ENCODE peak calls at places on chromosomes 3 and 15, in five cellular contexts. One of them, this sample, is unnamed.
A peak's percentile ranks its signal among the peaks of the same experiment; 100 is the strongest.

GRCh38 chr15:67049351-67050044 is 15.9 kb upstream of the SMAD3 start:
- DNase-seq in activated CD8-positive, alpha-beta memory T cell treated with anti-CD3 and anti-CD28 coated beads, Interleukin-2, amount 50 U/mL, for 48 hours: no peak
- DNase-seq in stimulated activated CD4-positive, alpha-beta T cell treated with anti-CD3 and anti-CD28 coated beads, Interleukin-4, amount 100 ng/mL, for 4 hours: no peak
- DNase-seq in glutamatergic neuron: no peak
- DNase-seq in AG04450: no peak
- DNase-seq in this sample: no peak

GRCh38 chr3:49349617-49350114 is 8.5 kb downstream of the GPX1 start:
- DNase-seq in activated CD8-positive, alpha-beta memory T cell treated with anti-CD3 and anti-CD28 coated beads, Interleukin-2, amount 50 U/mL, for 48 hours: no peak
- DNase-seq in stimulated activated CD4-positive, alpha-beta T cell treated with anti-CD3 and anti-CD28 coated beads, Interleukin-4, amount 100 ng/mL, for 4 hours: no peak
- DNase-seq in glutamatergic neuron: no peak
- DNase-seq in AG04450: no peak
- DNase-seq in this sample: no peak

GRCh38 chr3:102483556-102483955 is 48.7 kb downstream of the ZPLD1 start:
- DNase-seq in activated CD8-positive, alpha-beta memory T cell treated with anti-CD3 and anti-CD28 coated beads, Interleukin-2, amount 50 U/mL, for 48 hours: no peak
- DNase-seq in stimulated activated CD4-positive, alpha-beta T cell treated with anti-CD3 and anti-CD28 coated beads, Interleukin-4, amount 100 ng/mL, for 4 hours: no peak
- DNase-seq in glutamatergic neuron: no peak
- DNase-seq in AG04450: no peak
- DNase-seq in this sample: no peak

GRCh38 chr15:84734794-84735479 is 13.5 kb upstream of the ZNF592 start:
- DNase-seq in activated CD8-positive, alpha-beta memory T cell treated with anti-CD3 and anti-CD28 coated beads, Interleukin-2, amount 50 U/mL, for 48 hours: peak; percentile 77
- DNase-seq in stimulated activated CD4-positive, alpha-beta T cell treated with anti-CD3 and anti-CD28 coated beads, Interleukin-4, amount 100 ng/mL, for 4 hours: peak; percentile 79
- DNase-seq in glutamatergic neuron: no peak
- DNase-seq in AG04450: no peak
- DNase-seq in this sample: no peak

GRCh38 chr15:62592920-62593319 is 427.8 kb upstream of the C2CD4B start:
- DNase-seq in activated CD8-positive, alpha-beta memory T cell treated with anti-CD3 and anti-CD28 coated beads, Interleukin-2, amount 50 U/mL, for 48 hours: no peak
- DNase-seq in stimulated activated CD4-positive, alpha-beta T cell treated with anti-CD3 and anti-CD28 coated beads, Interleukin-4, amount 100 ng/mL, for 4 hours: no peak
- DNase-seq in glutamatergic neuron: no peak
- DNase-seq in AG04450: no peak
- DNase-seq in this sample: no peak

GRCh38 chr3:151859125-151859741 is 14.2 kb upstream of the SUCNR1 start:
- DNase-seq in activated CD8-positive, alpha-beta memory T cell treated with anti-CD3 and anti-CD28 coated beads, Interleukin-2, amount 50 U/mL, for 48 hours: no peak
- DNase-seq in stimulated activated CD4-positive, alpha-beta T cell treated with anti-CD3 and anti-CD28 coated beads, Interleukin-4, amount 100 ng/mL, for 4 hours: no peak
- DNase-seq in glutamatergic neuron: no peak
- DNase-seq in AG04450: no peak
- DNase-seq in this sample: no peak

GRCh38 chr3:72405943-72406585 is 442.2 kb downstream of the SHQ1 start:
- DNase-seq in activated CD8-positive, alpha-beta memory T cell treated with anti-CD3 and anti-CD28 coated beads, Interleukin-2, amount 50 U/mL, for 48 hours: no peak
- DNase-seq in stimulated activated CD4-positive, alpha-beta T cell treated with anti-CD3 and anti-CD28 coated beads, Interleukin-4, amount 100 ng/mL, for 4 hours: no peak
- DNase-seq in glutamatergic neuron: no peak
- DNase-seq in AG04450: no peak
- DNase-seq in this sample: no peak

GRCh38 chr3:43366880-43367279 is 80.5 kb downstream of the SNRK start:
- DNase-seq in activated CD8-positive, alpha-beta memory T cell treated with anti-CD3 and anti-CD28 coated beads, Interleukin-2, amount 50 U/mL, for 48 hours: no peak
- DNase-seq in stimulated activated CD4-positive, alpha-beta T cell treated with anti-CD3 and anti-CD28 coated beads, Interleukin-4, amount 100 ng/mL, for 4 hours: no peak
- DNase-seq in glutamatergic neuron: no peak
- DNase-seq in AG04450: no peak
- DNase-seq in this sample: no peak

GRCh38 chr15:28013480-28013879 is 85.6 kb downstream of the OCA2 start:
- DNase-seq in activated CD8-positive, alpha-beta memory T cell treated with anti-CD3 and anti-CD28 coated beads, Interleukin-2, amount 50 U/mL, for 48 hours: no peak
- DNase-seq in stimulated activated CD4-positive, alpha-beta T cell treated with anti-CD3 and anti-CD28 coated beads, Interleukin-4, amount 100 ng/mL, for 4 hours: no peak
- DNase-seq in glutamatergic neuron: no peak
- DNase-seq in AG04450: no peak
- DNase-seq in this sample: no peak

GRCh38 chr3:110494728-110495127 is 576.9 kb upstream of the NECTIN3 start:
- DNase-seq in activated CD8-positive, alpha-beta memory T cell treated with anti-CD3 and anti-CD28 coated beads, Interleukin-2, amount 50 U/mL, for 48 hours: no peak
- DNase-seq in stimulated activated CD4-positive, alpha-beta T cell treated with anti-CD3 and anti-CD28 coated beads, Interleukin-4, amount 100 ng/mL, for 4 hours: no peak
- DNase-seq in glutamatergic neuron: no peak
- DNase-seq in AG04450: no peak
- DNase-seq in this sample: no peak

GRCh38 chr3:62667714-62668113 is 207.5 kb downstream of the CADPS start:
- DNase-seq in activated CD8-positive, alpha-beta memory T cell treated with anti-CD3 and anti-CD28 coated beads, Interleukin-2, amount 50 U/mL, for 48 hours: no peak
- DNase-seq in stimulated activated CD4-positive, alpha-beta T cell treated with anti-CD3 and anti-CD28 coated beads, Interleukin-4, amount 100 ng/mL, for 4 hours: no peak
- DNase-seq in glutamatergic neuron: no peak
- DNase-seq in AG04450: no peak
- DNase-seq in this sample: no peak

GRCh38 chr3:112773864-112774263 is 72.8 kb downstream of the CD200R1L start:
- DNase-seq in activated CD8-positive, alpha-beta memory T cell treated with anti-CD3 and anti-CD28 coated beads, Interleukin-2, amount 50 U/mL, for 48 hours: no peak
- DNase-seq in stimulated activated CD4-positive, alpha-beta T cell treated with anti-CD3 and anti-CD28 coated beads, Interleukin-4, amount 100 ng/mL, for 4 hours: no peak
- DNase-seq in glutamatergic neuron: no peak
- DNase-seq in AG04450: no peak
- DNase-seq in this sample: no peak

GRCh38 chr3:152688313-152688712 is 146.6 kb upstream of the P2RY1 start:
- DNase-seq in activated CD8-positive, alpha-beta memory T cell treated with anti-CD3 and anti-CD28 coated beads, Interleukin-2, amount 50 U/mL, for 48 hours: no peak
- DNase-seq in stimulated activated CD4-positive, alpha-beta T cell treated with anti-CD3 and anti-CD28 coated beads, Interleukin-4, amount 100 ng/mL, for 4 hours: no peak
- DNase-seq in glutamatergic neuron: no peak
- DNase-seq in AG04450: no peak
- DNase-seq in this sample: no peak

GRCh38 chr15:38707802-38708671 is 143.4 kb upstream of the RASGRP1 start:
- DNase-seq in activated CD8-positive, alpha-beta memory T cell treated with anti-CD3 and anti-CD28 coated beads, Interleukin-2, amount 50 U/mL, for 48 hours: no peak
- DNase-seq in stimulated activated CD4-positive, alpha-beta T cell treated with anti-CD3 and anti-CD28 coated beads, Interleukin-4, amount 100 ng/mL, for 4 hours: peak; percentile 28
- DNase-seq in glutamatergic neuron: peak; percentile 28
- DNase-seq in AG04450: no peak
- DNase-seq in this sample: no peak

GRCh38 chr3:119161240-119161639 is 12.2 kb upstream of the UPK1B start:
- DNase-seq in activated CD8-positive, alpha-beta memory T cell treated with anti-CD3 and anti-CD28 coated beads, Interleukin-2, amount 50 U/mL, for 48 hours: no peak
- DNase-seq in stimulated activated CD4-positive, alpha-beta T cell treated with anti-CD3 and anti-CD28 coated beads, Interleukin-4, amount 100 ng/mL, for 4 hours: no peak
- DNase-seq in glutamatergic neuron: no peak
- DNase-seq in AG04450: no peak
- DNase-seq in this sample: no peak

GRCh38 chr15:99438691-99439523 is 126.9 kb upstream of the MEF2A start:
- DNase-seq in activated CD8-positive, alpha-beta memory T cell treated with anti-CD3 and anti-CD28 coated beads, Interleukin-2, amount 50 U/mL, for 48 hours: peak; percentile 58
- DNase-seq in stimulated activated CD4-positive, alpha-beta T cell treated with anti-CD3 and anti-CD28 coated beads, Interleukin-4, amount 100 ng/mL, for 4 hours: peak; percentile 41
- DNase-seq in glutamatergic neuron: peak; percentile 5
- DNase-seq in AG04450: no peak
- DNase-seq in this sample: no peak

GRCh38 chr15:67240235-67241131 is 14.0 kb downstream of the AAGAB start:
- DNase-seq in activated CD8-positive, alpha-beta memory T cell treated with anti-CD3 and anti-CD28 coated beads, Interleukin-2, amount 50 U/mL, for 48 hours: no peak
- DNase-seq in stimulated activated CD4-positive, alpha-beta T cell treated with anti-CD3 and anti-CD28 coated beads, Interleukin-4, amount 100 ng/mL, for 4 hours: no peak
- DNase-seq in glutamatergic neuron: no peak
- DNase-seq in AG04450: no peak
- DNase-seq in this sample: no peak

GRCh38 chr3:53891500-53892334 is at the start of gene SELENOK:
- DNase-seq in activated CD8-positive, alpha-beta memory T cell treated with anti-CD3 and anti-CD28 coated beads, Interleukin-2, amount 50 U/mL, for 48 hours: peak; percentile 95
- DNase-seq in stimulated activated CD4-positive, alpha-beta T cell treated with anti-CD3 and anti-CD28 coated beads, Interleukin-4, amount 100 ng/mL, for 4 hours: peak; percentile 97
- DNase-seq in glutamatergic neuron: peak; percentile 96
- DNase-seq in AG04450: peak; percentile 98
- DNase-seq in this sample: peak; percentile 98

GRCh38 chr15:100241572-100242479 is 99.9 kb downstream of the ADAMTS17 start:
- DNase-seq in activated CD8-positive, alpha-beta memory T cell treated with anti-CD3 and anti-CD28 coated beads, Interleukin-2, amount 50 U/mL, for 48 hours: no peak
- DNase-seq in stimulated activated CD4-positive, alpha-beta T cell treated with anti-CD3 and anti-CD28 coated beads, Interleukin-4, amount 100 ng/mL, for 4 hours: no peak
- DNase-seq in glutamatergic neuron: no peak
- DNase-seq in AG04450: no peak
- DNase-seq in this sample: peak; percentile 35

GRCh38 chr3:127083778-127084355 is 101.0 kb downstream of the PLXNA1 start:
- DNase-seq in activated CD8-positive, alpha-beta memory T cell treated with anti-CD3 and anti-CD28 coated beads, Interleukin-2, amount 50 U/mL, for 48 hours: no peak
- DNase-seq in stimulated activated CD4-positive, alpha-beta T cell treated with anti-CD3 and anti-CD28 coated beads, Interleukin-4, amount 100 ng/mL, for 4 hours: no peak
- DNase-seq in glutamatergic neuron: no peak
- DNase-seq in AG04450: no peak
- DNase-seq in this sample: no peak

GRCh38 chr3:148604270-148605085 is 93.2 kb upstream of the AGTR1 start:
- DNase-seq in activated CD8-positive, alpha-beta memory T cell treated with anti-CD3 and anti-CD28 coated beads, Interleukin-2, amount 50 U/mL, for 48 hours: no peak
- DNase-seq in stimulated activated CD4-positive, alpha-beta T cell treated with anti-CD3 and anti-CD28 coated beads, Interleukin-4, amount 100 ng/mL, for 4 hours: no peak
- DNase-seq in glutamatergic neuron: no peak
- DNase-seq in AG04450: no peak
- DNase-seq in this sample: no peak

GRCh38 chr15:36517758-36518157 is 61.7 kb upstream of the CDIN1 start:
- DNase-seq in activated CD8-positive, alpha-beta memory T cell treated with anti-CD3 and anti-CD28 coated beads, Interleukin-2, amount 50 U/mL, for 48 hours: no peak
- DNase-seq in stimulated activated CD4-positive, alpha-beta T cell treated with anti-CD3 and anti-CD28 coated beads, Interleukin-4, amount 100 ng/mL, for 4 hours: no peak
- DNase-seq in glutamatergic neuron: no peak
- DNase-seq in AG04450: no peak
- DNase-seq in this sample: no peak

GRCh38 chr3:120561251-120562045 is 34.7 kb upstream of the NDUFB4 start:
- DNase-seq in activated CD8-positive, alpha-beta memory T cell treated with anti-CD3 and anti-CD28 coated beads, Interleukin-2, amount 50 U/mL, for 48 hours: peak; percentile 78
- DNase-seq in stimulated activated CD4-positive, alpha-beta T cell treated with anti-CD3 and anti-CD28 coated beads, Interleukin-4, amount 100 ng/mL, for 4 hours: peak; percentile 45
- DNase-seq in glutamatergic neuron: peak; percentile 82
- DNase-seq in AG04450: peak; percentile 46
- DNase-seq in this sample: peak; percentile 69

GRCh38 chr3:134799393-134799792 is 4.3 kb downstream of the EPHB1 start:
- DNase-seq in activated CD8-positive, alpha-beta memory T cell treated with anti-CD3 and anti-CD28 coated beads, Interleukin-2, amount 50 U/mL, for 48 hours: no peak
- DNase-seq in stimulated activated CD4-positive, alpha-beta T cell treated with anti-CD3 and anti-CD28 coated beads, Interleukin-4, amount 100 ng/mL, for 4 hours: no peak
- DNase-seq in glutamatergic neuron: no peak
- DNase-seq in AG04450: no peak
- DNase-seq in this sample: no peak

GRCh38 chr3:1269808-1270207 is 177.0 kb downstream of the CNTN6 start:
- DNase-seq in activated CD8-positive, alpha-beta memory T cell treated with anti-CD3 and anti-CD28 coated beads, Interleukin-2, amount 50 U/mL, for 48 hours: no peak
- DNase-seq in stimulated activated CD4-positive, alpha-beta T cell treated with anti-CD3 and anti-CD28 coated beads, Interleukin-4, amount 100 ng/mL, for 4 hours: no peak
- DNase-seq in glutamatergic neuron: no peak
- DNase-seq in AG04450: no peak
- DNase-seq in this sample: no peak

GRCh38 chr3:144112036-144112435 is 140.4 kb downstream of the DIPK2A start:
- DNase-seq in activated CD8-positive, alpha-beta memory T cell treated with anti-CD3 and anti-CD28 coated beads, Interleukin-2, amount 50 U/mL, for 48 hours: no peak
- DNase-seq in stimulated activated CD4-positive, alpha-beta T cell treated with anti-CD3 and anti-CD28 coated beads, Interleukin-4, amount 100 ng/mL, for 4 hours: no peak
- DNase-seq in glutamatergic neuron: no peak
- DNase-seq in AG04450: no peak
- DNase-seq in this sample: no peak

GRCh38 chr3:13207578-13207922 is 134.3 kb upstream of the IQSEC1 start:
- DNase-seq in activated CD8-positive, alpha-beta memory T cell treated with anti-CD3 and anti-CD28 coated beads, Interleukin-2, amount 50 U/mL, for 48 hours: no peak
- DNase-seq in stimulated activated CD4-positive, alpha-beta T cell treated with anti-CD3 and anti-CD28 coated beads, Interleukin-4, amount 100 ng/mL, for 4 hours: no peak
- DNase-seq in glutamatergic neuron: no peak
- DNase-seq in AG04450: no peak
- DNase-seq in this sample: no peak

GRCh38 chr15:31360843-31361763 is 34.5 kb downstream of the KLF13 start:
- DNase-seq in activated CD8-positive, alpha-beta memory T cell treated with anti-CD3 and anti-CD28 coated beads, Interleukin-2, amount 50 U/mL, for 48 hours: no peak
- DNase-seq in stimulated activated CD4-positive, alpha-beta T cell treated with anti-CD3 and anti-CD28 coated beads, Interleukin-4, amount 100 ng/mL, for 4 hours: peak; percentile 60
- DNase-seq in glutamatergic neuron: no peak
- DNase-seq in AG04450: no peak
- DNase-seq in this sample: no peak

GRCh38 chr3:192819001-192819569 is 91.7 kb upstream of the FGF12 start:
- DNase-seq in activated CD8-positive, alpha-beta memory T cell treated with anti-CD3 and anti-CD28 coated beads, Interleukin-2, amount 50 U/mL, for 48 hours: no peak
- DNase-seq in stimulated activated CD4-positive, alpha-beta T cell treated with anti-CD3 and anti-CD28 coated beads, Interleukin-4, amount 100 ng/mL, for 4 hours: peak; percentile 33
- DNase-seq in glutamatergic neuron: no peak
- DNase-seq in AG04450: no peak
- DNase-seq in this sample: no peak

GRCh38 chr3:190326930-190327329 is 4.7 kb upstream of the CLDN1 start:
- DNase-seq in activated CD8-positive, alpha-beta memory T cell treated with anti-CD3 and anti-CD28 coated beads, Interleukin-2, amount 50 U/mL, for 48 hours: no peak
- DNase-seq in stimulated activated CD4-positive, alpha-beta T cell treated with anti-CD3 and anti-CD28 coated beads, Interleukin-4, amount 100 ng/mL, for 4 hours: no peak
- DNase-seq in glutamatergic neuron: no peak
- DNase-seq in AG04450: no peak
- DNase-seq in this sample: no peak

GRCh38 chr3:129187857-129188256 is 4.2 kb upstream of the CNBP start:
- DNase-seq in activated CD8-positive, alpha-beta memory T cell treated with anti-CD3 and anti-CD28 coated beads, Interleukin-2, amount 50 U/mL, for 48 hours: no peak
- DNase-seq in stimulated activated CD4-positive, alpha-beta T cell treated with anti-CD3 and anti-CD28 coated beads, Interleukin-4, amount 100 ng/mL, for 4 hours: no peak
- DNase-seq in glutamatergic neuron: no peak
- DNase-seq in AG04450: no peak
- DNase-seq in this sample: no peak

GRCh38 chr3:11438636-11439035 is 166.4 kb downstream of the ATG7 start:
- DNase-seq in activated CD8-positive, alpha-beta memory T cell treated with anti-CD3 and anti-CD28 coated beads, Interleukin-2, amount 50 U/mL, for 48 hours: no peak
- DNase-seq in stimulated activated CD4-positive, alpha-beta T cell treated with anti-CD3 and anti-CD28 coated beads, Interleukin-4, amount 100 ng/mL, for 4 hours: no peak
- DNase-seq in glutamatergic neuron: no peak
- DNase-seq in AG04450: no peak
- DNase-seq in this sample: no peak